ENCODE peak calls at places on chromosomes 11 and 22, in four cellular contexts. One of them, this sample, is unnamed.

GRCh38 chr11:103395612-103396011 is 286.4 kb downstream of the DYNC2H1 start:
- DNase-seq in GM12878: no peak
- DNase-seq in HepG2: peak; percentile 1
- DNase-seq in K562: no peak
- DNase-seq in this sample: no peak

GRCh38 chr22:40922484-40923303 is 28.5 kb upstream of the RBX1 start:
- DNase-seq in GM12878: peak; percentile 47
- DNase-seq in K562: peak; percentile 63
- DNase-seq in HepG2: peak; percentile 40
- DNase-seq in this sample: peak; percentile 63

GRCh38 chr11:2269601-2270321 is 627 bp downstream of the ASCL2 start:
- DNase-seq in GM12878: no peak
- DNase-seq in HepG2: no peak
- DNase-seq in K562: peak; percentile 67
- DNase-seq in this sample: no peak

GRCh38 chr22:31248965-31249940 is 37.2 kb downstream of the LIMK2 start:
- DNase-seq in K562: no peak
- DNase-seq in HepG2: no peak
- DNase-seq in GM12878: no peak
- DNase-seq in this sample: no peak

GRCh38 chr11:78406568-78407196 is 10.9 kb downstream of the GAB2 start:
- DNase-seq in GM12878: no peak
- DNase-seq in K562: no peak
- DNase-seq in HepG2: no peak
- DNase-seq in this sample: no peak

GRCh38 chr11:10858505-10859360 is 880 bp upstream of the ZBED5 start:
- DNase-seq in HepG2: peak; percentile 50
- DNase-seq in K562: peak; percentile 68
- DNase-seq in GM12878: peak; percentile 11
- DNase-seq in this sample: peak; percentile 47

GRCh38 chr22:27443315-27443714 is 358.2 kb downstream of the MN1 start:
- DNase-seq in GM12878: no peak
- DNase-seq in K562: no peak
- DNase-seq in HepG2: no peak
- DNase-seq in this sample: no peak

GRCh38 chr11:34890812-34891211 is 25.4 kb downstream of the APIP start:
- DNase-seq in K562: peak; percentile 53
- DNase-seq in HepG2: peak; percentile 59
- DNase-seq in GM12878: no peak
- DNase-seq in this sample: no peak

GRCh38 chr11:57335343-57336110 is at the start of gene SSRP1:
- DNase-seq in K562: peak; percentile 94
- DNase-seq in HepG2: peak; percentile 79
- DNase-seq in GM12878: peak; percentile 47
- DNase-seq in this sample: peak; percentile 89

GRCh38 chr11:111797145-111797581 is 31.0 kb upstream of the PPP2R1B start:
- DNase-seq in K562: peak; percentile 65
- DNase-seq in HepG2: no peak
- DNase-seq in GM12878: peak; percentile 34
- DNase-seq in this sample: no peak

GRCh38 chr11:101401245-101401644 is 182.6 kb downstream of the TRPC6 start:
- DNase-seq in HepG2: no peak
- DNase-seq in GM12878: no peak
- DNase-seq in K562: no peak
- DNase-seq in this sample: no peak

GRCh38 chr11:45285931-45286632 is at the start of gene SYT13:
- DNase-seq in GM12878: no peak
- DNase-seq in K562: no peak
- DNase-seq in HepG2: no peak
- DNase-seq in this sample: no peak

GRCh38 chr11:63944987-63945386 is 6.2 kb downstream of the NAA40 start:
- DNase-seq in K562: no peak
- DNase-seq in HepG2: peak; percentile 43
- DNase-seq in GM12878: no peak
- DNase-seq in this sample: no peak

GRCh38 chr11:46176421-46176820 is 55.2 kb upstream of the PHF21A start:
- DNase-seq in HepG2: no peak
- DNase-seq in K562: no peak
- DNase-seq in GM12878: no peak
- DNase-seq in this sample: no peak

GRCh38 chr11:110182886-110183285 is 89.7 kb downstream of the ZC3H12C start:
- DNase-seq in HepG2: no peak
- DNase-seq in K562: no peak
- DNase-seq in GM12878: no peak
- DNase-seq in this sample: no peak

GRCh38 chr22:44454113-44454769 is 43.8 kb downstream of the RTL6 start:
- DNase-seq in K562: no peak
- DNase-seq in GM12878: no peak
- DNase-seq in HepG2: no peak
- DNase-seq in this sample: no peak

GRCh38 chr11:16857186-16857585 is 118.7 kb downstream of the C11orf58 start:
- DNase-seq in K562: peak; percentile 94
- DNase-seq in GM12878: no peak
- DNase-seq in HepG2: no peak
- DNase-seq in this sample: no peak

GRCh38 chr11:93542753-93543246 is 391 bp downstream of the SMCO4 start:
- DNase-seq in GM12878: no peak
- DNase-seq in K562: no peak
- DNase-seq in HepG2: no peak
- DNase-seq in this sample: peak; percentile 50

GRCh38 chr22:49140921-49141680 is 686.6 kb downstream of the BRD1 start:
- DNase-seq in GM12878: no peak
- DNase-seq in HepG2: no peak
- DNase-seq in K562: no peak
- DNase-seq in this sample: no peak

GRCh38 chr22:35540600-35541253 is at the start of gene RASD2:
- DNase-seq in HepG2: no peak
- DNase-seq in GM12878: no peak
- DNase-seq in K562: peak; percentile 14
- DNase-seq in this sample: peak; percentile 61

GRCh38 chr22:24948356-24949202 is 2.1 kb upstream of the LHFPL7 start:
- DNase-seq in GM12878: no peak
- DNase-seq in K562: peak; percentile 2
- DNase-seq in HepG2: no peak
- DNase-seq in this sample: no peak

GRCh38 chr11:104623518-104623917 is 274.7 kb downstream of the CASP12 start:
- DNase-seq in HepG2: no peak
- DNase-seq in K562: no peak
- DNase-seq in GM12878: no peak
- DNase-seq in this sample: no peak

GRCh38 chr11:45161252-45162063 is 15.0 kb downstream of the PRDM11 start:
- DNase-seq in HepG2: no peak
- DNase-seq in GM12878: no peak
- DNase-seq in K562: no peak
- DNase-seq in this sample: no peak

GRCh38 chr11:17541330-17541885 is 2.8 kb downstream of the USH1C start:
- DNase-seq in K562: no peak
- DNase-seq in GM12878: no peak
- DNase-seq in HepG2: no peak
- DNase-seq in this sample: no peak

GRCh38 chr11:4891996-4892640 is 10.4 kb downstream of the OR51T1 start:
- DNase-seq in K562: peak; percentile 38
- DNase-seq in HepG2: no peak
- DNase-seq in GM12878: no peak
- DNase-seq in this sample: no peak

GRCh38 chr22:42366815-42367581 is 65.2 kb downstream of the NFAM1 start:
- DNase-seq in GM12878: no peak
- DNase-seq in HepG2: no peak
- DNase-seq in K562: no peak
- DNase-seq in this sample: no peak

GRCh38 chr11:19055016-19055415 is 5.5 kb downstream of the MRGPRX2 start:
- DNase-seq in HepG2: no peak
- DNase-seq in GM12878: no peak
- DNase-seq in K562: no peak
- DNase-seq in this sample: no peak

GRCh38 chr11:64004590-64004984 is 18.3 kb downstream of the OTUB1 start:
- DNase-seq in HepG2: no peak
- DNase-seq in K562: peak; percentile 29
- DNase-seq in GM12878: no peak
- DNase-seq in this sample: no peak

GRCh38 chr11:64620286-64620962 is 29.4 kb downstream of the SLC22A12 start:
- DNase-seq in HepG2: peak; percentile 9
- DNase-seq in GM12878: no peak
- DNase-seq in K562: no peak
- DNase-seq in this sample: no peak

GRCh38 chr11:111462329-111462728 is 49.9 kb downstream of the BTG4 start:
- DNase-seq in K562: no peak
- DNase-seq in HepG2: no peak
- DNase-seq in GM12878: no peak
- DNase-seq in this sample: no peak

GRCh38 chr11:15940462-15941205 is 415.7 kb downstream of the SOX6 start:
- DNase-seq in GM12878: no peak
- DNase-seq in K562: no peak
- DNase-seq in HepG2: no peak
- DNase-seq in this sample: no peak

GRCh38 chr22:47596176-47596690 is 833.8 kb downstream of the TBC1D22A start:
- DNase-seq in GM12878: no peak
- DNase-seq in HepG2: no peak
- DNase-seq in K562: no peak
- DNase-seq in this sample: no peak

GRCh38 chr11:69657911-69658605 is 17.1 kb downstream of the LTO1 start:
- DNase-seq in GM12878: no peak
- DNase-seq in K562: no peak
- DNase-seq in HepG2: peak; percentile 97
- DNase-seq in this sample: no peak

GRCh38 chr11:71420455-71421241 is 27.5 kb downstream of the DHCR7 start:
- DNase-seq in K562: peak; percentile 66
- DNase-seq in GM12878: peak; percentile 25
- DNase-seq in HepG2: peak; percentile 48
- DNase-seq in this sample: peak; percentile 67

GRCh38 chr22:31083377-31083768 is 2.3 kb downstream of the SMTN start:
- DNase-seq in K562: no peak
- DNase-seq in HepG2: no peak
- DNase-seq in GM12878: no peak
- DNase-seq in this sample: no peak

GRCh38 chr11:87659807-87660206 is 515.4 kb downstream of the RAB38 start:
- DNase-seq in HepG2: no peak
- DNase-seq in GM12878: no peak
- DNase-seq in K562: no peak
- DNase-seq in this sample: no peak

GRCh38 chr11:134004406-134005197 is 47.8 kb upstream of the IGSF9B start:
- DNase-seq in HepG2: no peak
- DNase-seq in GM12878: no peak
- DNase-seq in K562: no peak
- DNase-seq in this sample: no peak

GRCh38 chr11:78560826-78561484 is 13.7 kb downstream of the NARS2 start:
- DNase-seq in GM12878: no peak
- DNase-seq in HepG2: peak; percentile 71
- DNase-seq in K562: no peak
- DNase-seq in this sample: no peak

DNA sequence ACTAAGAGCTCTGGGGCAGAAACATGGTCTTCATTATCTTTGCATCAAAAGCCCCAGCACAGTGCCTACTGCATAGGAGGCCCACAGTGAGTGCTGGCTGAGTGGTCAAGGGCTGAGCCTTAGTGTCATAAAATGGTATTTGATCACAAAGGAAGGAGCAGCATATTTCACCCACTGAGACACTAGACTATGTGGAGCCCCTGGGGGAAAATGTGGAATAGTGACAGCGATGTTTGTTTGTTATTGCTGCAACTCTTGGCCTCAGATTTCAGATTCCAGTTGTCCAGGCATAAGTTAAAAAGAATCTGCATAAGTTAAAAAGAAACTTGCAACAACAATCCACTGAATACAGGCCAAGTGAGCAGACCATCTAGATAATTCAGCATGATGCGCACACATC is 7.0 kb downstream of the KIRREL3 start:
- DNase-seq in HepG2: no peak
- DNase-seq in K562: no peak
- DNase-seq in GM12878: no peak
- DNase-seq in this sample: no peak
- TF ChIP-seq TARDBP in HepG2: no peak
- TF ChIP-seq TARDBP in K562: no peak
- TF ChIP-seq TARDBP in GM12878: no peak
- TF ChIP-seq TARDBP in this sample: no peak

GRCh38 chr11:119697882-119698281 is 31.1 kb downstream of the NECTIN1 start:
- DNase-seq in HepG2: no peak
- DNase-seq in K562: no peak
- DNase-seq in GM12878: no peak
- DNase-seq in this sample: no peak
- TF ChIP-seq TARDBP in HepG2: no peak
- TF ChIP-seq TARDBP in K562: no peak
- TF ChIP-seq TARDBP in GM12878: no peak
- TF ChIP-seq TARDBP in this sample: no peak

GRCh38 chr22:19809741-19810140 is 44.9 kb downstream of the GNB1L start:
- DNase-seq in GM12878: no peak
- DNase-seq in HepG2: no peak
- DNase-seq in K562: no peak
- DNase-seq in this sample: no peak

GRCh38 chr22:19810381-19811141 is 44.1 kb downstream of the GNB1L start:
- DNase-seq in GM12878: no peak
- DNase-seq in K562: no peak
- DNase-seq in HepG2: no peak
- DNase-seq in this sample: no peak

GRCh38 chr22:19812910-19813309 is 41.8 kb downstream of the GNB1L start:
- DNase-seq in GM12878: no peak
- DNase-seq in K562: no peak
- DNase-seq in HepG2: no peak
- DNase-seq in this sample: no peak

GRCh38 chr22:19811811-19812771 is 42.6 kb downstream of the GNB1L start:
- DNase-seq in HepG2: no peak
- DNase-seq in GM12878: no peak
- DNase-seq in K562: no peak
- DNase-seq in this sample: no peak

GRCh38 chr22:19811211-19811621 is 43.5 kb downstream of the GNB1L start:
- DNase-seq in HepG2: no peak
- DNase-seq in GM12878: no peak
- DNase-seq in K562: no peak
- DNase-seq in this sample: no peak
- TF ChIP-seq TARDBP in HepG2: no peak
- TF ChIP-seq TARDBP in GM12878: no peak
- TF ChIP-seq TARDBP in K562: no peak
- TF ChIP-seq TARDBP in this sample: no peak

DNA sequence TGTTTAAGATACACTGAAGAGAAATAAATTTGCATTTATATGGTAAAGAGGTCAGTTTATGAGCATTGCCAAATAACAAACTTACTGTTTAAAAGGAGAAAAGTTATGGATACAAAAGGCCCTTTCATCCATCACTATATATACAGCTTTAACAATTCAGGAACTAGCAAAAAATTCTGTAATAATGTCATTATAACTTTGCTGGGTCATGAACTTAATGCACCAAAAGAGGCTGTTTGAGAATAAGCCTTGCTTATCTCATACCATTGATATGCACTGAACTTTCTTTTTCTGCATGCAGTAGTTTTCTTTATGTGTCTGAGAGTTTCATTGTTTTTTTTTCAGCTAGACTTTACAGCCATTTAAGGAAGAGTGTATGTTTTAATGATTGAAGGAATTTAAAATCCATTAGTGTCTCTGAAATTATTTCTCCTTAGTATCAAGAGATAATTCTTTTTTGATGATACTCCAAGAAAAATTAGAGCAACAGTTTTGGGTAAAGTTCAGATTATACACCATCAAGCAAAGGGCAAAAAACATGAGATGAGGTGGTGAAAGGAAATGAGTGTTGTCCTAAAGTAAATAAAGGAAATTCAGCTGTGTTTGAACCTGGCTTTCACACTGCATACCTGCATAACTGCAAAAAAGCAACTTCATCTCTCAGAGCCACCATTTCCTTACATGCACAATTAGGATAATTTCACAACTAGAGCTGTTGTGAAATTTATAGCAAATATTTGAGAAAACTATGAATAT is 188.2 kb upstream of the ANO3 start:
- DNase-seq in K562: no peak
- DNase-seq in HepG2: no peak
- DNase-seq in GM12878: no peak
- DNase-seq in this sample: no peak
- TF ChIP-seq TARDBP in K562: no peak
- TF ChIP-seq TARDBP in HepG2: no peak
- TF ChIP-seq TARDBP in GM12878: no peak
- TF ChIP-seq TARDBP in this sample: no peak

This sample was measured in HEK293T.